ENCODE peak calls at places on chromosomes 3 and 15, in four cellular contexts. One of them, this sample, is unnamed. For H3K36me3, the result is how much of the 10 kb centered on the place peaks cover.

GRCh38 chr3:14216257-14217048 is 37.8 kb downstream of the LSM3 start:
- DNase-seq in psoas muscle: no peak
- DNase-seq in left ventricle myocardium inferior: peak
- DNase-seq in breast epithelium: no peak
- DNase-seq in this sample: no peak

GRCh38 chr15:89105147-89105546 is 16.9 kb downstream of the ABHD2 start:
- DNase-seq in psoas muscle: no peak
- DNase-seq in left ventricle myocardium inferior: no peak
- DNase-seq in breast epithelium: no peak
- DNase-seq in this sample: peak

GRCh38 chr3:63067999-63068645 is 192.9 kb upstream of the CADPS start:
- DNase-seq in psoas muscle: no peak
- DNase-seq in left ventricle myocardium inferior: no peak
- DNase-seq in breast epithelium: no peak
- DNase-seq in this sample: no peak

GRCh38 chr3:175002732-175003143 is 143.6 kb downstream of the NAALADL2 start:
- DNase-seq in psoas muscle: no peak
- DNase-seq in left ventricle myocardium inferior: no peak
- DNase-seq in breast epithelium: no peak
- DNase-seq in this sample: peak

GRCh38 chr3:16060358-16060852 is 114.1 kb upstream of the GALNT15 start:
- DNase-seq in psoas muscle: peak
- DNase-seq in left ventricle myocardium inferior: no peak
- DNase-seq in breast epithelium: no peak
- DNase-seq in this sample: peak

GRCh38 chr15:22871481-22872076 is 33.1 kb downstream of the NIPA2 start:
- DNase-seq in psoas muscle: no peak
- DNase-seq in left ventricle myocardium inferior: no peak
- DNase-seq in breast epithelium: no peak
- DNase-seq in this sample: no peak

GRCh38 chr3:98449606-98450193 is 13.3 kb upstream of the OR5K1 start:
- DNase-seq in psoas muscle: no peak
- DNase-seq in left ventricle myocardium inferior: no peak
- DNase-seq in breast epithelium: no peak
- DNase-seq in this sample: no peak

GRCh38 chr15:49815937-49816336 is 195.1 kb downstream of the DTWD1 start:
- DNase-seq in psoas muscle: no peak
- DNase-seq in left ventricle myocardium inferior: peak
- DNase-seq in breast epithelium: no peak
- DNase-seq in this sample: peak

GRCh38 chr15:97224191-97224641 is 736.3 kb upstream of the ARRDC4 start:
- DNase-seq in psoas muscle: peak
- DNase-seq in left ventricle myocardium inferior: no peak
- DNase-seq in breast epithelium: no peak
- DNase-seq in this sample: no peak

GRCh38 chr3:55245391-55245790 is 241.7 kb downstream of the WNT5A start:
- DNase-seq in psoas muscle: no peak
- DNase-seq in left ventricle myocardium inferior: no peak
- DNase-seq in breast epithelium: no peak
- DNase-seq in this sample: no peak

GRCh38 chr3:142904639-142905441 is 16.0 kb upstream of the PCOLCE2 start:
- DNase-seq in psoas muscle: no peak
- DNase-seq in left ventricle myocardium inferior: no peak
- DNase-seq in breast epithelium: no peak
- DNase-seq in this sample: no peak

GRCh38 chr3:10352146-10352911 is 31.4 kb upstream of the SEC13 start:
- DNase-seq in psoas muscle: no peak
- DNase-seq in left ventricle myocardium inferior: no peak
- DNase-seq in breast epithelium: no peak
- DNase-seq in this sample: peak

GRCh38 chr15:100114100-100114499 is 227.7 kb downstream of the ADAMTS17 start:
- DNase-seq in psoas muscle: peak
- DNase-seq in left ventricle myocardium inferior: peak
- DNase-seq in breast epithelium: no peak
- DNase-seq in this sample: no peak

GRCh38 chr3:140712301-140712700 is 34.4 kb downstream of the TRIM42 start:
- DNase-seq in psoas muscle: no peak
- DNase-seq in left ventricle myocardium inferior: no peak
- DNase-seq in breast epithelium: no peak
- DNase-seq in this sample: no peak

GRCh38 chr3:71022552-71023335 is 560.8 kb downstream of the FOXP1 start:
- DNase-seq in psoas muscle: no peak
- DNase-seq in left ventricle myocardium inferior: no peak
- DNase-seq in breast epithelium: no peak
- DNase-seq in this sample: no peak

GRCh38 chr15:88745696-88746095 is 57.5 kb upstream of the ACAN start:
- DNase-seq in psoas muscle: no peak
- DNase-seq in left ventricle myocardium inferior: no peak
- DNase-seq in breast epithelium: no peak
- DNase-seq in this sample: peak

GRCh38 chr3:82875401-82875800 is 1114.0 kb upstream of the GBE1 start:
- DNase-seq in psoas muscle: no peak
- DNase-seq in left ventricle myocardium inferior: no peak
- DNase-seq in breast epithelium: no peak
- DNase-seq in this sample: no peak

GRCh38 chr3:52481819-52482521 is 13.2 kb upstream of the STAB1 start:
- DNase-seq in psoas muscle: peak
- DNase-seq in left ventricle myocardium inferior: no peak
- DNase-seq in breast epithelium: no peak
- DNase-seq in this sample: no peak

GRCh38 chr3:72904156-72904555 is 16.3 kb downstream of the GXYLT2 start:
- DNase-seq in psoas muscle: no peak
- DNase-seq in left ventricle myocardium inferior: no peak
- DNase-seq in breast epithelium: no peak
- DNase-seq in this sample: no peak

GRCh38 chr3:141360888-141361598 is 7.3 kb upstream of the ZBTB38 start:
- DNase-seq in psoas muscle: no peak
- DNase-seq in left ventricle myocardium inferior: no peak
- DNase-seq in breast epithelium: no peak
- DNase-seq in this sample: peak

GRCh38 chr3:194961555-194961954 is 275.9 kb downstream of the FAM43A start:
- DNase-seq in psoas muscle: no peak
- DNase-seq in left ventricle myocardium inferior: no peak
- DNase-seq in breast epithelium: no peak
- DNase-seq in this sample: no peak

GRCh38 chr3:57331078-57331477 is 38.6 kb upstream of the ASB14 start:
- DNase-seq in psoas muscle: no peak
- DNase-seq in left ventricle myocardium inferior: no peak
- DNase-seq in breast epithelium: no peak
- DNase-seq in this sample: no peak

GRCh38 chr15:42744200-42744599 is 7.3 kb upstream of the CDAN1 start:
- DNase-seq in psoas muscle: no peak
- DNase-seq in left ventricle myocardium inferior: no peak
- DNase-seq in breast epithelium: no peak
- DNase-seq in this sample: no peak
- H3K4me3 ChIP-seq in psoas muscle: no peak
- H3K4me3 ChIP-seq in left ventricle myocardium inferior: no peak
- H3K4me3 ChIP-seq in breast epithelium: no peak
- H3K4me3 ChIP-seq in this sample: no peak

GRCh38 chr3:122105626-122106025 is 50.5 kb downstream of the CD86 start:
- DNase-seq in psoas muscle: no peak
- DNase-seq in left ventricle myocardium inferior: no peak
- DNase-seq in breast epithelium: no peak
- DNase-seq in this sample: no peak
- TF ChIP-seq CTCF in psoas muscle: no peak
- TF ChIP-seq CTCF in left ventricle myocardium inferior: no peak
- TF ChIP-seq CTCF in breast epithelium: no peak
- TF ChIP-seq CTCF in this sample: no peak

GRCh38 chr3:8553405-8553804 is 51.8 kb downstream of the LMCD1 start:
- DNase-seq in psoas muscle: no peak
- DNase-seq in left ventricle myocardium inferior: no peak
- DNase-seq in breast epithelium: no peak
- DNase-seq in this sample: no peak

GRCh38 chr3:8556470-8556869 is 54.8 kb downstream of the LMCD1 start:
- DNase-seq in psoas muscle: no peak
- DNase-seq in left ventricle myocardium inferior: no peak
- DNase-seq in breast epithelium: no peak
- DNase-seq in this sample: no peak

GRCh38 chr3:8557298-8557697 is 55.7 kb downstream of the LMCD1 start:
- DNase-seq in psoas muscle: no peak
- DNase-seq in left ventricle myocardium inferior: peak
- DNase-seq in breast epithelium: no peak
- DNase-seq in this sample: no peak

GRCh38 chr3:8555705-8556314 is 54.2 kb downstream of the LMCD1 start:
- DNase-seq in psoas muscle: no peak
- DNase-seq in left ventricle myocardium inferior: no peak
- DNase-seq in breast epithelium: no peak
- DNase-seq in this sample: no peak

DNA sequence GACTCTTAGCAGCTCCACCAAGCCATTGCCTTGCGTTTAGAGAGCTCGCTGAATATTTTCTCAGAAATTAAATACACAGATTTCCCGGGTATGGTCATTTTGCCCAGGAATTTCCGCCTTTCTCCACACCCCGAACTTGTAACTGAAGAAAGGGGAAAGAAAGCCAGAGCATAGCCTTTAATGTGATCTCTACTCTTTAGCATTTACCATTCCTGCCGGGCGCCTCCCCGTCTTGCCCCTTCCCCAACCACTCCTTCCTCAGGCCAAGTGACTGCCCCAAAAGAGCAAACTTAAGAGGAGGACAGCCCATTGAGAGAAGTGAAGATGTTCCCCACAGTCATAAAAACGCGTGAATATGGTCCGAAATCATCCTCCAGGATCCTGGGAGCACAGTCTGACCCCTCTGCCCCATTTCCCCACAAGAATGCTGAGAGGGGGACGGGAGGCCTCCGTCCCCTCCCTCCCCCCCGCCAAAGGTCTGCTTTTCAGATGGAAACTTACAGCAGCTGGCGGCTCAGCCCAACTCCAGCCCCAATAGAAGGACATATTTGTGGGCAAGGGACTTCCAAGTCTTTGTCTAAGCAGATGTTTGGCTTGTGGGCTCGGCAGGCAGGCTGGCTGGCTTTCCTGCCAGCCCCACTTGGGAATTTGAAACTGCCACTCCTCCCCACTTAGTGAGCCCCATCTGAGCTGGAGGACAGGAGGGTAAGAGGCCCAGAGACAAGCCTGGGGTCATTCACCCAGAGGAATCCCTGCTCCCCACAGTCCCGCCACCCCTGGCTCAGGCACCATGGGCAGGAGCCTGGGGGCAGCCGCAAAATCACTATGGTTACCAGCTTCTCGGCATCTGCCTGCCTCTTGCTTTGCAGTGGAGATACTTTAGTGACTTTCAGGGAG is 53.4 kb downstream of the LMCD1 start:
- DNase-seq in psoas muscle: peak
- DNase-seq in left ventricle myocardium inferior: peak
- DNase-seq in breast epithelium: no peak
- DNase-seq in this sample: peak
- H3K36me3 ChIP-seq in psoas muscle: half or more
- H3K36me3 ChIP-seq in left ventricle myocardium inferior: under half
- H3K36me3 ChIP-seq in breast epithelium: under half
- H3K36me3 ChIP-seq in this sample: under half

GRCh38 chr3:99870712-99871111 is 53.0 kb downstream of the CMSS1 start:
- DNase-seq in psoas muscle: no peak
- DNase-seq in left ventricle myocardium inferior: no peak
- DNase-seq in breast epithelium: no peak
- DNase-seq in this sample: no peak
- H3K4me3 ChIP-seq in psoas muscle: peak
- H3K4me3 ChIP-seq in left ventricle myocardium inferior: peak
- H3K4me3 ChIP-seq in breast epithelium: no peak
- H3K4me3 ChIP-seq in this sample: no peak

GRCh38 chr3:151219056-151219455 is 16.0 kb upstream of the GPR171 start:
- DNase-seq in psoas muscle: no peak
- DNase-seq in left ventricle myocardium inferior: no peak
- DNase-seq in breast epithelium: no peak
- DNase-seq in this sample: peak

GRCh38 chr3:151217208-151217607 is 14.2 kb upstream of the GPR171 start:
- DNase-seq in psoas muscle: no peak
- DNase-seq in left ventricle myocardium inferior: no peak
- DNase-seq in breast epithelium: no peak
- DNase-seq in this sample: no peak

GRCh38 chr3:151218136-151218535 is 15.1 kb upstream of the GPR171 start:
- DNase-seq in psoas muscle: no peak
- DNase-seq in left ventricle myocardium inferior: no peak
- DNase-seq in breast epithelium: no peak
- DNase-seq in this sample: no peak

GRCh38 chr3:151214459-151214858 is 11.4 kb upstream of the GPR171 start:
- DNase-seq in psoas muscle: no peak
- DNase-seq in left ventricle myocardium inferior: no peak
- DNase-seq in breast epithelium: no peak
- DNase-seq in this sample: no peak

GRCh38 chr3:151216641-151217040 is 13.6 kb upstream of the GPR171 start:
- DNase-seq in psoas muscle: no peak
- DNase-seq in left ventricle myocardium inferior: no peak
- DNase-seq in breast epithelium: no peak
- DNase-seq in this sample: no peak
- TF ChIP-seq CTCF in psoas muscle: no peak
- TF ChIP-seq CTCF in left ventricle myocardium inferior: no peak
- TF ChIP-seq CTCF in breast epithelium: no peak
- TF ChIP-seq CTCF in this sample: no peak

DNA sequence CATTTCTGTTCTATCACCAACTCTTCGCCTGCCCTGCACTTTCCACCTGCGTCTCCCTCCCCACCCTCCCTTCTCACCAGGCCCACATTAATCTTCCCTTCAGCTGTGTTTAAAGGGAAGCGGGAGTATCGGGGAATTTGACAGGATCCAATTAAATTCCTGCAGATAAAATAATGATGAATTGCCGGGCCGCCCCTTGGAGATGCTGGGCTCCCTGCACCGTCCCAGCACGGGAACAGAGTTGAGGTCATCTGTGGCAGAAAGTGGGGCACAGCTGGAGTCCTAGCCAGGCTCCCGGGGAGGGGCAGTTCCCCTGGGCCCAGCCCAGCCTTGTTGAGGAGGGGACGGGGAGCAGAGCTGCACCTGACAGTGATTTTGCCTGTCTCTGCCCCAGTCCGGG is 30.3 kb downstream of the PLXNA1 start:
- DNase-seq in psoas muscle: no peak
- DNase-seq in left ventricle myocardium inferior: no peak
- DNase-seq in breast epithelium: no peak
- DNase-seq in this sample: no peak
- H3K36me3 ChIP-seq in psoas muscle: half or more
- H3K36me3 ChIP-seq in left ventricle myocardium inferior: half or more
- H3K36me3 ChIP-seq in breast epithelium: under half
- H3K36me3 ChIP-seq in this sample: half or more

This sample was measured in BJ.